ENCODE peak calls at places on chromosome 13, in seven cellular contexts. Z is neural crest cell; F is Peyer's patch; A is MM.1S; C is ovary; M is lung; W is CD4-positive, alpha-beta T cell. U is an unnamed sample.

GRCh38 chr13:109971745-109972090 is 185.3 kb upstream of the IRS2 start:
- DNase-seq in C (no peak), W (no peak), F (no peak), M (no peak), Z (no peak), A (no peak), U (no peak)

GRCh38 chr13:113815151-113816058 is 48.5 kb downstream of the GAS6 start:
- DNase-seq in M (no peak), F (no peak), W (peak), Z (no peak), C (peak), A (no peak), U (no peak)

GRCh38 chr13:58202099-58202498 is 570.6 kb downstream of the PCDH17 start:
- DNase-seq in C (no peak), W (no peak), M (no peak), Z (no peak), A (no peak), F (no peak), U (no peak)

GRCh38 chr13:24168980-24169379 is 8.5 kb downstream of the SPATA13 start:
- DNase-seq in Z (no peak), W (no peak), F (no peak), A (no peak), C (no peak), M (no peak), U (no peak)

GRCh38 chr13:48819376-48819775 is 156.3 kb upstream of the FNDC3A start:
- DNase-seq in F (no peak), M (no peak), C (no peak), A (no peak), Z (no peak), W (no peak), U (no peak)

GRCh38 chr13:32846020-32846451 is 170.2 kb upstream of the KL start:
- DNase-seq in W (no peak), Z (no peak), F (no peak), A (no peak), C (no peak), M (no peak), U (no peak)

GRCh38 chr13:43196171-43196611 is 172.8 kb downstream of the DNAJC15 start:
- DNase-seq in W (no peak), M (no peak), F (no peak), A (no peak), Z (no peak), C (peak), U (no peak)

GRCh38 chr13:79455331-79455730 is 25.6 kb upstream of the NDFIP2 start:
- DNase-seq in M (no peak), Z (no peak), C (no peak), W (no peak), A (no peak), F (no peak), U (no peak)

GRCh38 chr13:99323488-99323887 is 16.3 kb upstream of the GPR183 start:
- DNase-seq in C (no peak), W (no peak), M (no peak), F (no peak), Z (no peak), A (no peak), U (no peak)

GRCh38 chr13:47211106-47211505 is 314.3 kb upstream of the HTR2A start:
- DNase-seq in Z (no peak), M (no peak), C (no peak), F (no peak), W (no peak), A (no peak), U (no peak)

GRCh38 chr13:21556051-21556450 is 47.9 kb downstream of the MICU2 start:
- DNase-seq in F (no peak), A (no peak), Z (no peak), M (no peak), W (no peak), C (no peak), U (no peak)

GRCh38 chr13:44575741-44576395 is at the start of gene TSC22D1:
- DNase-seq in Z (peak), M (peak), W (peak), C (peak), F (peak), A (peak), U (peak)

GRCh38 chr13:75656590-75656989 is 20.5 kb downstream of the LMO7 start:
- DNase-seq in M (no peak), W (no peak), Z (no peak), A (no peak), C (no peak), F (no peak), U (no peak)

GRCh38 chr13:60335531-60335930 is 61.5 kb upstream of the TDRD3 start:
- DNase-seq in M (no peak), Z (no peak), W (no peak), C (no peak), F (no peak), A (no peak), U (no peak)

GRCh38 chr13:68727788-68728187 is 1379.8 kb upstream of the ATXN8OS start:
- DNase-seq in W (no peak), Z (no peak), F (no peak), M (no peak), C (no peak), A (no peak), U (no peak)

GRCh38 chr13:83975668-83976165 is 93.4 kb upstream of the SLITRK1 start:
- DNase-seq in W (no peak), F (no peak), A (peak), Z (no peak), C (no peak), M (no peak), U (no peak)

GRCh38 chr13:77737583-77738200 is 40.2 kb downstream of the SLAIN1 start:
- DNase-seq in C (no peak), M (no peak), A (no peak), Z (no peak), W (no peak), F (no peak), U (no peak)

GRCh38 chr13:32426981-32427851 is 714 bp downstream of the N4BP2L1 start:
- DNase-seq in M (peak), A (peak), Z (peak), F (peak), W (peak), C (peak), U (peak)

GRCh38 chr13:112456138-112457056 is 80.2 kb downstream of the SPACA7 start:
- DNase-seq in M (peak), A (no peak), W (no peak), F (no peak), C (no peak), Z (no peak), U (no peak)

GRCh38 chr13:90105276-90105675 is 1242.2 kb upstream of the MIR17HG start:
- DNase-seq in A (no peak), C (no peak), F (no peak), M (no peak), W (no peak), Z (no peak), U (no peak)

DNA sequence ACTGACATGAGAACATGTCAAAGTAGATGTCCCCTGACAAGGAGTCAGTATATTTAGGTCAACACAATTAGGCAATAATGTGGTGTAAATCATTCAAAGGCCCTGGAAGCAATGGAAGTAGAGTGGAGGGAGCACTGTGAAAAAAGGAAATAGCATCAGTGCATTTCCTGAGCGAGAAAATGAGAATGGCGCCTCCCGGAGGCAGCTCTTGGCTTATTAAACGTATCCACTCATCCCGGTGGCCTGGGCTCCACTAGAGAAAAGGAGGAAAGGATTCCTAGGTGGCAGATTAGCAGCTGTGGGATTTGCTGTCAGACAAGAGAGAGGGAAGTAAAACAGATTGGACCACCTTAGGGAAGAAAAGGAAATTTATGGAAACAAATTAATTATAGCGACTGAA is 173.7 kb upstream of the TMTC4 start:
- DNase-seq in Z (no peak), F (no peak), C (no peak), W (no peak), M (no peak), A (no peak), U (no peak)
- TF ChIP-seq CTCF in Z (no peak), F (no peak), C (no peak), W (no peak), M (no peak), A (no peak), U (no peak)

DNA sequence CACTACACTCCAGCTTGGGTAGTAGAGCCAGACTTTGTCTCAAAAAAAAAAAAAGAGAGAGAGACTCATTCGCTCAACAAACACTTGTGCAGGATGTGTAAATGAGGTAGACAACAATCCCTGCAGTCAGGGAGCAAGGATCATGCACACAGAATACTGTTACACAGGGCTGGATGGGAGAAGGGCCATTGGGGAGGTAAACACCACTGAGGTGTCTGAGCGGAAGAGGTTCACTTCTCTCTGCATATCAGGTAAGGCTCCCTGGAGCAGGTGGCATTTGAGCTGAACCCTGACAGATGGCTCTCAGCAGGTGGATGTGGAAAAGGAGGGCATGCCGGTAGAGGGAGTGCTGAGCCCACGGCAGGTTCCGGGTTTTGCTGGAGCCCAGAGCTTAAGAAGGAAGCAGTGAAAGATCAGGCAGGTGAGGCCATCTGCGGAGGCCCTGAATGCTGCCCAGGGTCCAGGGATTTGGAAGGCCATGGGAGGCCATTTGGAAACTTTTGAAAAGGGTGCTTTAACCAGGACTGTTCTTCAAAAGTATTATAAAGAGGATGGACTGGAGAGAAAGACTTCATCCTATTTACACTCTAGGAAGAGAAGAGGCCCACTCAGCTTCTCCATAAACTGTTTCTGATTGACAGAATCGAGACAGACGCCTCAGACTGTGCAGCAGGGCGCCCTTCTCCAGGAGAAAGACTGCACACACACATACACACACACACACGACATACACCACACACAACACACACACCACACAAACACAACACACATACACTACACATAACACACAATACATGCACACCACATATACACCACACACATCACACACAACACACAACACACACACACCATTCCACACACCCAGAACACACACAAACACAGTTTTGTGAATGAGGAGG is 199.4 kb downstream of the USP12 start:
- DNase-seq in A (peak), F (peak), M (no peak), W (peak), Z (no peak), C (no peak), U (no peak)
- TF ChIP-seq CTCF in A (peak), F (peak), M (no peak), W (peak), Z (peak), C (no peak), U (no peak)

DNA sequence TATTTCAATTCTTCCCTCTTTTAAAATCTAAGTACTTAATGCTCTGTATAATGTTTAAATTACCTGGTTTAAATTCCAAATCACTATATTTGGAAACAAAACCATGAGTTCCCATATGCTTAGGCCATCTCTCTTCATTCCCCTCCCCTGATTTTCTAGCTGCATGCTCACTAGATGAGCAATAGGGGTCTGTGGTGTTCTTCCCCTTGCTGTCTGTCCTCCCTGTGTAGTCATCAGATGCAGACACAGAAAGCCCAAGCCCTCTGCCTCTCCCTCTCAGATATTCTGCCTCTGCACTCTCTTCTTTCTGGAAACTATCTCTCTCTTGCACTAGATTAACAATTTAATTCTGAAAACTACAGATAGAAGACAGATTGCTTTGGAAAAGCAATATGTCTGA is 1730.2 kb downstream of the OLFM4 start:
- DNase-seq in C (no peak), F (no peak), Z (no peak), W (no peak), M (no peak), A (no peak), U (no peak)
- TF ChIP-seq CTCF in C (no peak), F (no peak), Z (no peak), W (no peak), M (no peak), A (no peak), U (no peak)

DNA sequence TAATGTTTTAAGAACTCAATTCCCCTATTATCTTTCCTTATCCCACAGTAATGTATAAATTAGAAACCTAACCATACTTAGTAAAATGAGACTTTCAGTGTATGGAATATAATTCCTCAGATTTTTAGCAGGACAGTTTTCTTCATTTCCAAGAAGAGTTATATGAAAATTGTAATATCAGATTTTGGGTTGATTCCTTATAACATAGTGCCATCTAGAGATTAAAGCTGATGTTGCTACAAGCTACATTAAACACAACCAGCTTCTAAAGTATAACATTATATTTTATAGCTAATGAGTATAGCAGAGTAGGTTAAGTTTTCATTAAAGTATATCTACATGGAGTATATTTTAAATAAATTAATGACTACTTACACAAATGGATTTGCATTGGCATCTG is 99.7 kb upstream of the MIR17HG start:
- DNase-seq in W (no peak), Z (no peak), M (no peak), F (no peak), A (peak), C (no peak), U (no peak)
- TF ChIP-seq CTCF in W (no peak), Z (peak), M (no peak), F (peak), A (peak), C (no peak), U (no peak)

GRCh38 chr13:97028441-97029299 is 34.4 kb upstream of the OXGR1 start:
- DNase-seq in W (peak), F (no peak), M (peak), A (peak), Z (peak), C (peak), U (peak)

GRCh38 chr13:97026759-97027555 is 32.7 kb upstream of the OXGR1 start:
- DNase-seq in W (no peak), A (no peak), M (no peak), C (no peak), F (no peak), Z (no peak), U (no peak)

GRCh38 chr13:97030705-97031452 is 36.6 kb upstream of the OXGR1 start:
- DNase-seq in C (no peak), A (peak), Z (no peak), W (no peak), F (no peak), M (no peak), U (no peak)
- TF ChIP-seq CTCF in C (no peak), A (peak), Z (peak), W (no peak), F (peak), M (no peak), U (peak)

DNA sequence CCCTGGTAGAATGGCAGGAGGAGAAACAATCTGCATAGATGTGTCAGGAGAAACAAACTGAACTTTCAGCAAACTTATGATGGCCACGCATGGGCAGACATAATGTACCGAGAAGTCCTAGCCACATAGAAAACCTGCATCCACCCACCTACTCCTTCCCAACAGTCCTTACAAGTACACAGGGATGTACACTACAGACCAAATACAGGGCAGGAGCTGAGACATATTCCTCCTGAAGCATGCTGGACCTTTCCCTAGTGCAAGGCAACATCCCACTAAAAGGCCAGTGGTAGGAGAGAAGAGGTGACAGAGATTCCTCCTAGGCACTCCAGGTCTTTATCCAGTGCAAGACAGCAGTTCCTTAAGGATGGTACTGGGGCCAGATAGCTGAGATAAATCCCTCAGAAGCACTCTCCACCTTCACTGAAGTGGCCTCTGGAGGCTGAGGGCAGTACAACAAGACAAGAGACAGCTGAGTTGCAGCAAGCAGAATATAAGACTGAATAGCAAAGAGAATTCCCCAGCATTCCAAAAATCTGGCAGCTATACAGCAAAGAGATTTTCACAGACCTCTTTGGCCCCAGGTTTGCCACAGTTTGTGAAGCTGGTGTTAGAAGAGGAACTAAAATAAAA is 18.3 kb downstream of the VWA8 start:
- DNase-seq in A (no peak), M (no peak), W (no peak), F (no peak), Z (no peak), C (no peak), U (peak)
- TF ChIP-seq CTCF in A (peak), M (no peak), W (no peak), F (no peak), Z (peak), C (no peak), U (peak)

GRCh38 chr13:28100149-28101121 is at the start of gene FLT3:
- DNase-seq in Z (peak), C (no peak), M (no peak), W (no peak), F (no peak), A (peak), U (peak)
- TF ChIP-seq CTCF in Z (no peak), C (no peak), M (no peak), W (no peak), F (no peak), A (no peak), U (no peak)

DNA sequence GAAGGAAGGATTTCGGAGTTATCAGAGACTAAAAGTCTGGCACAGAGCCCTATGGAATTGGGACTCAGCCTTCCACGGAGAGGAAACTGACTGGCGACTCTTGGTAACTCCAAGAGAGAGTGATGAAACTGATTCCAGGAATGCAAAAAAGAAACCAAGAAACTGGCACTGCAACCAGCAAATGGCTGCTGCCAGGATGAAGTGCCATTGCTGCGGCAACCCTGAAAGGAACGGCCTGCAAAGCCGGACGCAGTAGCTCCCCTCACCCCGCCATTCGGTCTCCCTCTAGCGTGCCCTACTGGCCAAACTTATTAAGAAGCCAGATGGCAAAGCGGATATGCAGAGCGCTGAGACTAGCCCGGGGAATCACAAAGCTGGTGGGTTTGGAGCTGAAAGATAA is 236.0 kb downstream of the PCDH9 start:
- DNase-seq in A (peak), F (peak), W (no peak), M (peak), Z (peak), C (no peak), U (peak)
- TF ChIP-seq CTCF in A (no peak), F (peak), W (no peak), M (peak), Z (peak), C (no peak), U (peak)

GRCh38 chr13:82758056-82758455 is 1124.2 kb downstream of the SLITRK1 start:
- DNase-seq in Z (no peak), A (no peak), C (no peak), F (no peak), M (no peak), W (no peak), U (no peak)
- TF ChIP-seq CTCF in Z (peak), A (peak), C (no peak), F (no peak), M (no peak), W (no peak), U (peak)

DNA sequence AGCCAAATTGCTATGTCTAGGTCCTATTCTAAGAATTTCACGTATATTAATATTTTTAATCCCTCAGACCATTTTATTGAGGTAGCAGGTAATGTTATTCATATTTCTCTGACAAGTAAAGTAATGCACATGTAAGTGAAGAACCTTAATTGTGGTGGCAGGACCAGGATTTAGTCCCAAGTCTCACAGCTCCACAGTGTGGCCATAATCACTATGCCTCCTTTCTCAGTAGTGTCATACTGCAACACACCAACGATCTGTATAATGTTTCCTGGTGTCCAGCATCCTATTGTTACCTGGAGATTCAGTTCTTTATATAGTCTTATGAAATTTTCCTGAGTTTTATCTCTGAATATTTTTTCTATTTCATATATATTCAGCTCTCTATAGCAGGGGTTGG is 340.3 kb downstream of the OLFM4 start:
- DNase-seq in M (no peak), C (no peak), F (no peak), Z (no peak), W (no peak), A (no peak), U (no peak)
- TF ChIP-seq CTCF in M (no peak), C (no peak), F (no peak), Z (no peak), W (no peak), A (no peak), U (no peak)

U was measured in glutamatergic neuron.